ENCODE peak calls at places on chromosomes 5 and 9, in four cellular contexts. One of them, this sample, is unnamed.

GRCh38 chr5:130280528-130281217 is 376.4 kb downstream of the CHSY3 start:
- DNase-seq in choroid plexus epithelial cell: no peak
- DNase-seq in body of pancreas: peak
- DNase-seq in keratinocyte: no peak
- DNase-seq in this sample: no peak

GRCh38 chr5:2266668-2267240 is 384.0 kb upstream of the IRX4 start:
- DNase-seq in body of pancreas: no peak
- DNase-seq in keratinocyte: no peak
- DNase-seq in choroid plexus epithelial cell: no peak
- DNase-seq in this sample: no peak

GRCh38 chr9:37229882-37230482 is 109.6 kb downstream of the ZCCHC7 start:
- DNase-seq in keratinocyte: no peak
- DNase-seq in body of pancreas: no peak
- DNase-seq in choroid plexus epithelial cell: peak
- DNase-seq in this sample: peak

GRCh38 chr9:12775373-12775962 is 648 bp downstream of the LURAP1L start:
- DNase-seq in choroid plexus epithelial cell: no peak
- DNase-seq in body of pancreas: peak
- DNase-seq in keratinocyte: no peak
- DNase-seq in this sample: no peak

GRCh38 chr9:89422151-89422918 is 75.6 kb downstream of the SEMA4D start:
- DNase-seq in body of pancreas: no peak
- DNase-seq in keratinocyte: no peak
- DNase-seq in choroid plexus epithelial cell: peak
- DNase-seq in this sample: no peak

GRCh38 chr5:95331358-95331757 is 46.5 kb upstream of the MCTP1 start:
- DNase-seq in keratinocyte: no peak
- DNase-seq in body of pancreas: no peak
- DNase-seq in choroid plexus epithelial cell: no peak
- DNase-seq in this sample: no peak

GRCh38 chr5:143470120-143470519 is 66.6 kb upstream of the NR3C1 start:
- DNase-seq in choroid plexus epithelial cell: no peak
- DNase-seq in keratinocyte: no peak
- DNase-seq in body of pancreas: no peak
- DNase-seq in this sample: no peak

GRCh38 chr5:13866792-13867191 is 77.7 kb downstream of the DNAH5 start:
- DNase-seq in choroid plexus epithelial cell: peak
- DNase-seq in body of pancreas: no peak
- DNase-seq in keratinocyte: peak
- DNase-seq in this sample: peak

GRCh38 chr9:17995031-17995430 is 416.2 kb downstream of the SH3GL2 start:
- DNase-seq in keratinocyte: no peak
- DNase-seq in body of pancreas: no peak
- DNase-seq in choroid plexus epithelial cell: no peak
- DNase-seq in this sample: no peak

GRCh38 chr5:116992681-116993080 is 418.1 kb upstream of the SEMA6A start:
- DNase-seq in choroid plexus epithelial cell: no peak
- DNase-seq in body of pancreas: no peak
- DNase-seq in keratinocyte: no peak
- DNase-seq in this sample: no peak

GRCh38 chr9:121285835-121286687 is 18.1 kb downstream of the GSN start:
- DNase-seq in choroid plexus epithelial cell: peak
- DNase-seq in keratinocyte: no peak
- DNase-seq in body of pancreas: peak
- DNase-seq in this sample: no peak

GRCh38 chr9:15936316-15936869 is 383.6 kb downstream of the CCDC171 start:
- DNase-seq in keratinocyte: no peak
- DNase-seq in body of pancreas: no peak
- DNase-seq in choroid plexus epithelial cell: peak
- DNase-seq in this sample: no peak

GRCh38 chr5:179211631-179212030 is 133.6 kb downstream of the ADAMTS2 start:
- DNase-seq in choroid plexus epithelial cell: no peak
- DNase-seq in keratinocyte: no peak
- DNase-seq in body of pancreas: no peak
- DNase-seq in this sample: no peak

GRCh38 chr5:154849261-154849660 is 1.1 kb downstream of the FAXDC2 start:
- DNase-seq in body of pancreas: no peak
- DNase-seq in keratinocyte: no peak
- DNase-seq in choroid plexus epithelial cell: no peak
- DNase-seq in this sample: no peak

GRCh38 chr9:30103647-30104394 is 2280.6 kb upstream of the ACO1 start:
- DNase-seq in choroid plexus epithelial cell: peak
- DNase-seq in keratinocyte: no peak
- DNase-seq in body of pancreas: no peak
- DNase-seq in this sample: no peak

GRCh38 chr5:72634444-72634843 is 127.2 kb upstream of the ZNF366 start:
- DNase-seq in choroid plexus epithelial cell: peak
- DNase-seq in keratinocyte: no peak
- DNase-seq in body of pancreas: no peak
- DNase-seq in this sample: no peak

GRCh38 chr5:73692166-73692640 is 66.2 kb downstream of the ARHGEF28 start:
- DNase-seq in keratinocyte: peak
- DNase-seq in body of pancreas: no peak
- DNase-seq in choroid plexus epithelial cell: peak
- DNase-seq in this sample: no peak

GRCh38 chr5:139574641-139575312 is 13.6 kb downstream of the UBE2D2 start:
- DNase-seq in choroid plexus epithelial cell: peak
- DNase-seq in keratinocyte: no peak
- DNase-seq in body of pancreas: no peak
- DNase-seq in this sample: peak

GRCh38 chr9:104260004-104260403 is 165.9 kb downstream of the SMC2 start:
- DNase-seq in choroid plexus epithelial cell: no peak
- DNase-seq in body of pancreas: no peak
- DNase-seq in keratinocyte: no peak
- DNase-seq in this sample: no peak

GRCh38 chr5:92309336-92309991 is 926.3 kb upstream of the ARRDC3 start:
- DNase-seq in choroid plexus epithelial cell: peak
- DNase-seq in keratinocyte: no peak
- DNase-seq in body of pancreas: no peak
- DNase-seq in this sample: peak

DNA sequence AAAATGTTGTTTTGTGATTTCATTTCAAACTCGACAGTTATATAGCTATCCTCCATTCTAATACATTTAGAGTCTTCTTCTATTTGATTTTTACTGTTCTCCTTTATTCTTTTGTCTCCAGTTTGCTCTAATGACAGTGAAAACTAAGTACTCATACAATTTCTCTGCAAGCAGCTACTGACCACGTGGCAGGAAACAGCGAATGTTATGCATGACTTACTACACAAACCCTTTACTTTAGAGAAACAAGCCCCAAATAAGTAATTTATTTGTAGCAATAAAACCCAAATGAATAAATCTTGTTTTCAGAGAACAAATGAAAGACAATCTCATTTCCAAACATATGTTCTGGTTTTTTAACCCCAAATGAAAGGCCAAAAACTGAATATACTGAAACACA is 41.9 kb downstream of the CDH6 start:
- DNase-seq in keratinocyte: no peak
- DNase-seq in body of pancreas: no peak
- DNase-seq in choroid plexus epithelial cell: peak
- DNase-seq in this sample: no peak
- H3K4me3 ChIP-seq in keratinocyte: no peak
- H3K4me3 ChIP-seq in body of pancreas: no peak
- H3K4me3 ChIP-seq in choroid plexus epithelial cell: no peak
- H3K4me3 ChIP-seq in this sample: no peak

GRCh38 chr5:31825775-31826068 is 186.8 kb downstream of the PDZD2 start:
- DNase-seq in choroid plexus epithelial cell: no peak
- DNase-seq in keratinocyte: no peak
- DNase-seq in body of pancreas: no peak
- DNase-seq in this sample: no peak
- TF ChIP-seq CTCF in choroid plexus epithelial cell: no peak
- TF ChIP-seq CTCF in keratinocyte: no peak
- TF ChIP-seq CTCF in body of pancreas: no peak
- TF ChIP-seq CTCF in this sample: no peak

GRCh38 chr9:86434039-86434726 is 80.0 kb upstream of the TUT7 start:
- DNase-seq in choroid plexus epithelial cell: peak
- DNase-seq in body of pancreas: no peak
- DNase-seq in keratinocyte: no peak
- DNase-seq in this sample: no peak
- H3K4me3 ChIP-seq in choroid plexus epithelial cell: peak
- H3K4me3 ChIP-seq in body of pancreas: no peak
- H3K4me3 ChIP-seq in keratinocyte: no peak
- H3K4me3 ChIP-seq in this sample: no peak

DNA sequence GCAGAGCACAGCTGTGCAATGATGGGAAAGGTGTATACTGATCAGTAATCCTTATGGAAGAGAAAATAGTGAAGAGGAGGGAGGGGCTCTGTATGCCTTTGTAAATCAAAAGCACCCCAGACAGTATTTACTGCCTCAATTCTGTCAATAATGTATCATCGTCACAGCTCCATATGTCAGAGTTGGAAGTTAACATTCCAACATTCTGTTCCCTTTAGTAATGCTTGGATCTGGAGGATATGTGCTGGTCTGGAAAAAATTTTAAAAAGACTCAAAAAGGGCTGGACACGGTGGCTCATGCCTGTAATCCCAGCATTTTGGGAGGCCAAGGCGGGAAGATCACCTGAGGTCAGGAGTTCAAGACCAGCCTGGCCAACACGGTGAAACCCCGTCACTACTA is 310.3 kb downstream of the ACTL7B start:
- DNase-seq in body of pancreas: no peak
- DNase-seq in keratinocyte: no peak
- DNase-seq in choroid plexus epithelial cell: no peak
- DNase-seq in this sample: no peak
- TF ChIP-seq CTCF in body of pancreas: no peak
- TF ChIP-seq CTCF in keratinocyte: no peak
- TF ChIP-seq CTCF in choroid plexus epithelial cell: no peak
- TF ChIP-seq CTCF in this sample: no peak

GRCh38 chr5:66710557-66710956 is 114.4 kb downstream of the MAST4 start:
- DNase-seq in choroid plexus epithelial cell: peak
- DNase-seq in body of pancreas: no peak
- DNase-seq in keratinocyte: no peak
- DNase-seq in this sample: no peak
- H3K4me3 ChIP-seq in choroid plexus epithelial cell: no peak
- H3K4me3 ChIP-seq in body of pancreas: no peak
- H3K4me3 ChIP-seq in keratinocyte: no peak
- H3K4me3 ChIP-seq in this sample: no peak

DNA sequence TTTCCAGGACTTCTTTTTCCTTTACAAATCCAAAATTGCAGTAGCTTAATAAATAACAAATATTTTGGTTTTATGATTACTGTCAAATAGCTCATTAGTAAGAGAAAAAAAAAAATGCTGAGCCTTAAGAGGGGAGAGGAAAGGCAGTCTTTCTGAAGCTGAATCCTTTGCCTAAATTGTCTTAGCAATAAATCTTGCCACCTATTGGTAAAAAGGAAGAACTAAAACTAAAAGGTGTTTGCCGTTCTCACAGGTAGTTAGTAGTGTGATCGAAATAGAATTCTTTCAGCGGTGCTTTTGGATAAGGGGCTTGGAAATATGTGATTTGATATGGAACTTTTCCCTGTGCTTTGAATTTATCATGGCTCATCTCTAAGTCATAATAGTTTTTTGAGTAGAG is 31.2 kb downstream of the PIK3R1 start:
- DNase-seq in body of pancreas: no peak
- DNase-seq in keratinocyte: no peak
- DNase-seq in choroid plexus epithelial cell: no peak
- DNase-seq in this sample: no peak
- TF ChIP-seq CTCF in body of pancreas: peak
- TF ChIP-seq CTCF in keratinocyte: no peak
- TF ChIP-seq CTCF in choroid plexus epithelial cell: no peak
- TF ChIP-seq CTCF in this sample: peak